ENCODE peak calls at places on chromosomes 3 and 15, in ten cellular contexts. One of them, this sample, is unnamed.
A peak's percentile ranks its signal among the peaks of the same experiment; 100 is the strongest.

GRCh38 chr3:151214459-151214858 is 11.4 kb upstream of the GPR171 start:
- DNase-seq in AG04449: no peak
- DNase-seq in kidney epithelial cell: no peak
- DNase-seq in HuH-7.5: no peak
- DNase-seq in fibroblast of villous mesenchyme: no peak
- DNase-seq in stimulated activated CD4-positive, alpha-beta T cell treated with anti-CD3 and anti-CD28 coated beads, Interleukin-1b, Interleukin-23, amount 100 ng/mL, for 1 hour: no peak
- DNase-seq in nephron progenitor cell: no peak
- DNase-seq in RPMI8226: no peak
- DNase-seq in GM13977: no peak
- DNase-seq in adrenal gland: no peak
- DNase-seq in this sample: no peak

GRCh38 chr3:156739976-156740375 is 65.6 kb downstream of the TIPARP start:
- DNase-seq in AG04449: no peak
- DNase-seq in kidney epithelial cell: no peak
- DNase-seq in HuH-7.5: no peak
- DNase-seq in fibroblast of villous mesenchyme: no peak
- DNase-seq in stimulated activated CD4-positive, alpha-beta T cell treated with anti-CD3 and anti-CD28 coated beads, Interleukin-1b, Interleukin-23, amount 100 ng/mL, for 1 hour: no peak
- DNase-seq in nephron progenitor cell: no peak
- DNase-seq in RPMI8226: no peak
- DNase-seq in GM13977: no peak
- DNase-seq in adrenal gland: no peak
- DNase-seq in this sample: no peak

GRCh38 chr3:148975277-148975676 is 16.1 kb upstream of the GYG1 start:
- DNase-seq in AG04449: no peak
- DNase-seq in kidney epithelial cell: no peak
- DNase-seq in HuH-7.5: no peak
- DNase-seq in fibroblast of villous mesenchyme: no peak
- DNase-seq in stimulated activated CD4-positive, alpha-beta T cell treated with anti-CD3 and anti-CD28 coated beads, Interleukin-1b, Interleukin-23, amount 100 ng/mL, for 1 hour: no peak
- DNase-seq in nephron progenitor cell: no peak
- DNase-seq in RPMI8226: no peak
- DNase-seq in GM13977: no peak
- DNase-seq in adrenal gland: no peak
- DNase-seq in this sample: no peak

GRCh38 chr15:38536201-38536676 is 28.4 kb downstream of the RASGRP1 start:
- DNase-seq in AG04449: peak; percentile 100
- DNase-seq in kidney epithelial cell: peak; percentile 45
- DNase-seq in HuH-7.5: no peak
- DNase-seq in fibroblast of villous mesenchyme: peak; percentile 68
- DNase-seq in stimulated activated CD4-positive, alpha-beta T cell treated with anti-CD3 and anti-CD28 coated beads, Interleukin-1b, Interleukin-23, amount 100 ng/mL, for 1 hour: no peak
- DNase-seq in nephron progenitor cell: no peak
- DNase-seq in RPMI8226: no peak
- DNase-seq in GM13977: no peak
- DNase-seq in adrenal gland: peak; percentile 68
- DNase-seq in this sample: no peak

GRCh38 chr15:67013696-67014095 is 51.7 kb upstream of the SMAD3 start:
- DNase-seq in AG04449: no peak
- DNase-seq in kidney epithelial cell: peak; percentile 74
- DNase-seq in HuH-7.5: no peak
- DNase-seq in fibroblast of villous mesenchyme: no peak
- DNase-seq in stimulated activated CD4-positive, alpha-beta T cell treated with anti-CD3 and anti-CD28 coated beads, Interleukin-1b, Interleukin-23, amount 100 ng/mL, for 1 hour: no peak
- DNase-seq in nephron progenitor cell: peak; percentile 38
- DNase-seq in RPMI8226: no peak
- DNase-seq in GM13977: no peak
- DNase-seq in adrenal gland: no peak
- DNase-seq in this sample: no peak

GRCh38 chr3:47406762-47407149 is 25.9 kb downstream of the PTPN23 start:
- DNase-seq in AG04449: no peak
- DNase-seq in kidney epithelial cell: no peak
- DNase-seq in HuH-7.5: no peak
- DNase-seq in fibroblast of villous mesenchyme: no peak
- DNase-seq in stimulated activated CD4-positive, alpha-beta T cell treated with anti-CD3 and anti-CD28 coated beads, Interleukin-1b, Interleukin-23, amount 100 ng/mL, for 1 hour: no peak
- DNase-seq in nephron progenitor cell: no peak
- DNase-seq in RPMI8226: no peak
- DNase-seq in GM13977: no peak
- DNase-seq in adrenal gland: no peak
- DNase-seq in this sample: no peak

GRCh38 chr15:85024509-85025336 is 43.1 kb downstream of the PDE8A start:
- DNase-seq in AG04449: no peak
- DNase-seq in kidney epithelial cell: peak; percentile 53
- DNase-seq in HuH-7.5: no peak
- DNase-seq in fibroblast of villous mesenchyme: peak; percentile 60
- DNase-seq in stimulated activated CD4-positive, alpha-beta T cell treated with anti-CD3 and anti-CD28 coated beads, Interleukin-1b, Interleukin-23, amount 100 ng/mL, for 1 hour: no peak
- DNase-seq in nephron progenitor cell: no peak
- DNase-seq in RPMI8226: no peak
- DNase-seq in GM13977: peak; percentile 38
- DNase-seq in adrenal gland: no peak
- DNase-seq in this sample: no peak

GRCh38 chr15:57743424-57743823 is 36.9 kb downstream of the POLR2M start:
- DNase-seq in AG04449: no peak
- DNase-seq in kidney epithelial cell: no peak
- DNase-seq in HuH-7.5: no peak
- DNase-seq in fibroblast of villous mesenchyme: no peak
- DNase-seq in stimulated activated CD4-positive, alpha-beta T cell treated with anti-CD3 and anti-CD28 coated beads, Interleukin-1b, Interleukin-23, amount 100 ng/mL, for 1 hour: no peak
- DNase-seq in nephron progenitor cell: no peak
- DNase-seq in RPMI8226: peak; percentile 30
- DNase-seq in GM13977: no peak
- DNase-seq in adrenal gland: no peak
- DNase-seq in this sample: peak; percentile 44

GRCh38 chr3:2992534-2992933 is 117.6 kb downstream of the IL5RA start:
- DNase-seq in AG04449: no peak
- DNase-seq in kidney epithelial cell: no peak
- DNase-seq in HuH-7.5: no peak
- DNase-seq in fibroblast of villous mesenchyme: no peak
- DNase-seq in stimulated activated CD4-positive, alpha-beta T cell treated with anti-CD3 and anti-CD28 coated beads, Interleukin-1b, Interleukin-23, amount 100 ng/mL, for 1 hour: no peak
- DNase-seq in nephron progenitor cell: no peak
- DNase-seq in RPMI8226: no peak
- DNase-seq in GM13977: no peak
- DNase-seq in adrenal gland: no peak
- DNase-seq in this sample: no peak

GRCh38 chr3:17840651-17841050 is 98.2 kb upstream of the TBC1D5 start:
- DNase-seq in AG04449: no peak
- DNase-seq in kidney epithelial cell: no peak
- DNase-seq in HuH-7.5: no peak
- DNase-seq in fibroblast of villous mesenchyme: no peak
- DNase-seq in stimulated activated CD4-positive, alpha-beta T cell treated with anti-CD3 and anti-CD28 coated beads, Interleukin-1b, Interleukin-23, amount 100 ng/mL, for 1 hour: no peak
- DNase-seq in nephron progenitor cell: no peak
- DNase-seq in RPMI8226: no peak
- DNase-seq in GM13977: no peak
- DNase-seq in adrenal gland: no peak
- DNase-seq in this sample: no peak

GRCh38 chr15:86608461-86608860 is 528.8 kb downstream of the AGBL1 start:
- DNase-seq in AG04449: no peak
- DNase-seq in kidney epithelial cell: no peak
- DNase-seq in HuH-7.5: no peak
- DNase-seq in fibroblast of villous mesenchyme: peak; percentile 5
- DNase-seq in stimulated activated CD4-positive, alpha-beta T cell treated with anti-CD3 and anti-CD28 coated beads, Interleukin-1b, Interleukin-23, amount 100 ng/mL, for 1 hour: no peak
- DNase-seq in nephron progenitor cell: no peak
- DNase-seq in RPMI8226: no peak
- DNase-seq in GM13977: no peak
- DNase-seq in adrenal gland: no peak
- DNase-seq in this sample: no peak

GRCh38 chr15:35657679-35658201 is 111.8 kb upstream of the DPH6 start:
- DNase-seq in AG04449: peak; percentile 9
- DNase-seq in kidney epithelial cell: no peak
- DNase-seq in HuH-7.5: no peak
- DNase-seq in fibroblast of villous mesenchyme: no peak
- DNase-seq in stimulated activated CD4-positive, alpha-beta T cell treated with anti-CD3 and anti-CD28 coated beads, Interleukin-1b, Interleukin-23, amount 100 ng/mL, for 1 hour: no peak
- DNase-seq in nephron progenitor cell: no peak
- DNase-seq in RPMI8226: no peak
- DNase-seq in GM13977: no peak
- DNase-seq in adrenal gland: no peak
- DNase-seq in this sample: no peak

GRCh38 chr15:74776851-74777768 is 4.8 kb upstream of the CSK start:
- DNase-seq in AG04449: no peak
- DNase-seq in kidney epithelial cell: no peak
- DNase-seq in HuH-7.5: no peak
- DNase-seq in fibroblast of villous mesenchyme: no peak
- DNase-seq in stimulated activated CD4-positive, alpha-beta T cell treated with anti-CD3 and anti-CD28 coated beads, Interleukin-1b, Interleukin-23, amount 100 ng/mL, for 1 hour: no peak
- DNase-seq in nephron progenitor cell: no peak
- DNase-seq in RPMI8226: peak; percentile 90
- DNase-seq in GM13977: peak; percentile 86
- DNase-seq in adrenal gland: no peak
- DNase-seq in this sample: no peak

GRCh38 chr3:109643590-109643989 is 306.2 kb upstream of the DPPA4 start:
- DNase-seq in AG04449: no peak
- DNase-seq in kidney epithelial cell: peak; percentile 48
- DNase-seq in HuH-7.5: no peak
- DNase-seq in fibroblast of villous mesenchyme: no peak
- DNase-seq in stimulated activated CD4-positive, alpha-beta T cell treated with anti-CD3 and anti-CD28 coated beads, Interleukin-1b, Interleukin-23, amount 100 ng/mL, for 1 hour: no peak
- DNase-seq in nephron progenitor cell: no peak
- DNase-seq in RPMI8226: no peak
- DNase-seq in GM13977: no peak
- DNase-seq in adrenal gland: peak; percentile 26
- DNase-seq in this sample: no peak

GRCh38 chr15:53658827-53659226 is 100.6 kb downstream of the WDR72 start:
- DNase-seq in AG04449: no peak
- DNase-seq in kidney epithelial cell: no peak
- DNase-seq in HuH-7.5: no peak
- DNase-seq in fibroblast of villous mesenchyme: no peak
- DNase-seq in stimulated activated CD4-positive, alpha-beta T cell treated with anti-CD3 and anti-CD28 coated beads, Interleukin-1b, Interleukin-23, amount 100 ng/mL, for 1 hour: no peak
- DNase-seq in nephron progenitor cell: no peak
- DNase-seq in RPMI8226: no peak
- DNase-seq in GM13977: no peak
- DNase-seq in adrenal gland: no peak
- DNase-seq in this sample: no peak

GRCh38 chr15:28106294-28107110 is 7.4 kb upstream of the OCA2 start:
- DNase-seq in AG04449: no peak
- DNase-seq in kidney epithelial cell: no peak
- DNase-seq in HuH-7.5: peak; percentile 37
- DNase-seq in fibroblast of villous mesenchyme: peak; percentile 5
- DNase-seq in stimulated activated CD4-positive, alpha-beta T cell treated with anti-CD3 and anti-CD28 coated beads, Interleukin-1b, Interleukin-23, amount 100 ng/mL, for 1 hour: no peak
- DNase-seq in nephron progenitor cell: peak; percentile 71
- DNase-seq in RPMI8226: no peak
- DNase-seq in GM13977: peak; percentile 60
- DNase-seq in adrenal gland: no peak
- DNase-seq in this sample: no peak

This sample was measured in T47D.